ENCODE peak calls at places on chromosome 15, in nine cellular contexts. One of them, this sample, is unnamed.
A peak's percentile ranks its signal among the peaks of the same experiment; 100 is the strongest.

GRCh38 chr15:41207687-41208448 is 22.7 kb downstream of the EXD1 start:
- DNase-seq in brain microvascular endothelial cell: peak; percentile 15
- DNase-seq in Caco-2: no peak
- DNase-seq in neural crest cell: no peak
- DNase-seq in GM12865: peak; percentile 26
- DNase-seq in upper lobe of right lung: no peak
- DNase-seq in testis: no peak
- DNase-seq in MCF 10A: peak; percentile 77
- DNase-seq in Calu3: no peak
- DNase-seq in this sample: no peak

GRCh38 chr15:99906356-99906755 is 173.1 kb upstream of the LYSMD4 start:
- DNase-seq in brain microvascular endothelial cell: no peak
- DNase-seq in Caco-2: no peak
- DNase-seq in neural crest cell: no peak
- DNase-seq in GM12865: no peak
- DNase-seq in upper lobe of right lung: no peak
- DNase-seq in testis: no peak
- DNase-seq in MCF 10A: no peak
- DNase-seq in Calu3: no peak
- DNase-seq in this sample: no peak

GRCh38 chr15:100726426-100727190 is 124.2 kb downstream of the ASB7 start:
- DNase-seq in brain microvascular endothelial cell: no peak
- DNase-seq in Caco-2: peak; percentile 9
- DNase-seq in neural crest cell: no peak
- DNase-seq in GM12865: no peak
- DNase-seq in upper lobe of right lung: no peak
- DNase-seq in testis: no peak
- DNase-seq in MCF 10A: peak; percentile 63
- DNase-seq in Calu3: no peak
- DNase-seq in this sample: no peak

GRCh38 chr15:38414351-38414750 is 39.6 kb upstream of the FAM98B start:
- DNase-seq in brain microvascular endothelial cell: peak; percentile 75
- DNase-seq in Caco-2: peak; percentile 56
- DNase-seq in neural crest cell: peak; percentile 11
- DNase-seq in GM12865: peak; percentile 35
- DNase-seq in upper lobe of right lung: no peak
- DNase-seq in testis: peak; percentile 78
- DNase-seq in MCF 10A: peak; percentile 70
- DNase-seq in Calu3: peak; percentile 55
- DNase-seq in this sample: no peak

GRCh38 chr15:85780586-85780985 is 14.1 kb downstream of the KLHL25 start:
- DNase-seq in brain microvascular endothelial cell: no peak
- DNase-seq in Caco-2: no peak
- DNase-seq in neural crest cell: no peak
- DNase-seq in GM12865: no peak
- DNase-seq in upper lobe of right lung: no peak
- DNase-seq in testis: no peak
- DNase-seq in MCF 10A: no peak
- DNase-seq in Calu3: no peak
- DNase-seq in this sample: no peak

GRCh38 chr15:66912441-66912840 is 153.0 kb upstream of the SMAD3 start:
- DNase-seq in brain microvascular endothelial cell: no peak
- DNase-seq in Caco-2: no peak
- DNase-seq in neural crest cell: no peak
- DNase-seq in GM12865: no peak
- DNase-seq in upper lobe of right lung: no peak
- DNase-seq in testis: no peak
- DNase-seq in MCF 10A: no peak
- DNase-seq in Calu3: no peak
- DNase-seq in this sample: no peak

GRCh38 chr15:68479870-68480269 is 47.9 kb upstream of the ITGA11 start:
- DNase-seq in brain microvascular endothelial cell: peak; percentile 78
- DNase-seq in Caco-2: no peak
- DNase-seq in neural crest cell: no peak
- DNase-seq in GM12865: no peak
- DNase-seq in upper lobe of right lung: no peak
- DNase-seq in testis: no peak
- DNase-seq in MCF 10A: no peak
- DNase-seq in Calu3: no peak
- DNase-seq in this sample: no peak

GRCh38 chr15:51163843-51164242 is 69.1 kb upstream of the TNFAIP8L3 start:
- DNase-seq in brain microvascular endothelial cell: no peak
- DNase-seq in Caco-2: no peak
- DNase-seq in neural crest cell: no peak
- DNase-seq in GM12865: no peak
- DNase-seq in upper lobe of right lung: no peak
- DNase-seq in testis: no peak
- DNase-seq in MCF 10A: no peak
- DNase-seq in Calu3: no peak
- DNase-seq in this sample: no peak

GRCh38 chr15:62404194-62404985 is 239.3 kb upstream of the C2CD4B start:
- DNase-seq in brain microvascular endothelial cell: no peak
- DNase-seq in Caco-2: no peak
- DNase-seq in neural crest cell: no peak
- DNase-seq in GM12865: no peak
- DNase-seq in upper lobe of right lung: no peak
- DNase-seq in testis: no peak
- DNase-seq in MCF 10A: no peak
- DNase-seq in Calu3: no peak
- DNase-seq in this sample: no peak

GRCh38 chr15:44414001-44414400 is 13.4 kb upstream of the CTDSPL2 start:
- DNase-seq in brain microvascular endothelial cell: no peak
- DNase-seq in Caco-2: no peak
- DNase-seq in neural crest cell: no peak
- DNase-seq in GM12865: peak; percentile 41
- DNase-seq in upper lobe of right lung: no peak
- DNase-seq in testis: no peak
- DNase-seq in MCF 10A: no peak
- DNase-seq in Calu3: no peak
- DNase-seq in this sample: no peak

GRCh38 chr15:88303455-88303854 is 46.9 kb upstream of the NTRK3 start:
- DNase-seq in brain microvascular endothelial cell: no peak
- DNase-seq in Caco-2: no peak
- DNase-seq in neural crest cell: no peak
- DNase-seq in GM12865: no peak
- DNase-seq in upper lobe of right lung: no peak
- DNase-seq in testis: no peak
- DNase-seq in MCF 10A: no peak
- DNase-seq in Calu3: no peak
- DNase-seq in this sample: no peak

GRCh38 chr15:62658498-62658897 is 384.0 kb upstream of the TPM1 start:
- DNase-seq in brain microvascular endothelial cell: peak; percentile 12
- DNase-seq in Caco-2: no peak
- DNase-seq in neural crest cell: no peak
- DNase-seq in GM12865: peak; percentile 56
- DNase-seq in upper lobe of right lung: no peak
- DNase-seq in testis: no peak
- DNase-seq in MCF 10A: peak; percentile 32
- DNase-seq in Calu3: no peak
- DNase-seq in this sample: no peak

GRCh38 chr15:78804391-78804792 is 6.9 kb downstream of the ADAMTS7 start:
- DNase-seq in brain microvascular endothelial cell: no peak
- DNase-seq in Caco-2: no peak
- DNase-seq in neural crest cell: no peak
- DNase-seq in GM12865: no peak
- DNase-seq in upper lobe of right lung: peak; percentile 48
- DNase-seq in testis: no peak
- DNase-seq in MCF 10A: no peak
- DNase-seq in Calu3: no peak
- DNase-seq in this sample: no peak

DNA sequence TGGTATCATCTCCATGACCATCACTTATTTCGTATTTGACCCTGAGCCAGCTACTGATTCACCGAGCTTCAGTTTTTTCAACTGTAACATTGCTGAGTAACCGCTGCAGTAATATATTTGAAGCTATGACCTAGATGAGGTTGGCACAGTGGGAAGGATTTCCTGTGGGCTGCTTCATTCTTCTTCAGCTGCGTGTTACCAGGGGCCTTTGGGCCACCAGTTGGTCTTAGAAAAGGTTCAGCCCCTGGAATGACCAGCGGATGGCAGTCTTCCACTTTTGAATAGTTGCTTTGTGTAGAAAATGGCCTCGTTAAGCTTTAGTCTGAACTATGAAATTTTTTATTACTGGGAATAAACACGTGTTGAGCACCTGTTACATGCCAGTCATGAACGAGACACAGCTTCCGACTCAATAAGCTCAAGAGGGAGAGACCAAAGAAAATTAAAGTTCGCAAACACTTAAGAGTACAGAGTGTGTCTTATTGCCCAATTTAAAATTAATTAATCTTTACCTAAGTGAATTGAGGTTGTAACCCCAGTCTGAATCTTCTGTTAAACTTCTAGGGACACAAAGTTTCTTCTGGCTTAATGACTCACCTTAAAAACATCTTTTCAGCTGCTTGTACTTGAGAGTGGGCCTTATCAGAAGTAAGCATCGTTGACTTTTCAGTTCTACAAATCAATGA is 57.6 kb upstream of the NR2E3 start:
- DNase-seq in brain microvascular endothelial cell: peak; percentile 98
- DNase-seq in Caco-2: peak; percentile 61
- DNase-seq in neural crest cell: peak; percentile 13
- DNase-seq in GM12865: peak; percentile 60
- DNase-seq in upper lobe of right lung: no peak
- DNase-seq in testis: peak; percentile 60
- DNase-seq in MCF 10A: peak; percentile 91
- DNase-seq in Calu3: peak; percentile 82
- DNase-seq in this sample: no peak
- TF ChIP-seq CTCF in brain microvascular endothelial cell: peak; percentile 86
- TF ChIP-seq CTCF in Caco-2: peak; percentile 45
- TF ChIP-seq CTCF in neural crest cell: peak; percentile 49
- TF ChIP-seq CTCF in GM12865: peak; percentile 43
- TF ChIP-seq CTCF in upper lobe of right lung: peak; percentile 43
- TF ChIP-seq CTCF in testis: no peak
- TF ChIP-seq CTCF in MCF 10A: peak; percentile 28
- TF ChIP-seq CTCF in Calu3: peak; percentile 58
- TF ChIP-seq CTCF in this sample: no peak

GRCh38 chr15:70235347-70235746 is 137.6 kb upstream of the TLE3 start:
- DNase-seq in brain microvascular endothelial cell: no peak
- DNase-seq in Caco-2: no peak
- DNase-seq in neural crest cell: no peak
- DNase-seq in GM12865: no peak
- DNase-seq in upper lobe of right lung: no peak
- DNase-seq in testis: no peak
- DNase-seq in MCF 10A: no peak
- DNase-seq in Calu3: no peak
- DNase-seq in this sample: peak; percentile 6
- TF ChIP-seq CTCF in brain microvascular endothelial cell: no peak
- TF ChIP-seq CTCF in Caco-2: no peak
- TF ChIP-seq CTCF in neural crest cell: no peak
- TF ChIP-seq CTCF in GM12865: no peak
- TF ChIP-seq CTCF in upper lobe of right lung: no peak
- TF ChIP-seq CTCF in testis: no peak
- TF ChIP-seq CTCF in MCF 10A: no peak
- TF ChIP-seq CTCF in Calu3: no peak
- TF ChIP-seq CTCF in this sample: no peak

GRCh38 chr15:92809880-92810361 is 90.2 kb upstream of the CHD2 start:
- DNase-seq in brain microvascular endothelial cell: peak; percentile 33
- DNase-seq in Caco-2: no peak
- DNase-seq in neural crest cell: no peak
- DNase-seq in GM12865: peak; percentile 85
- DNase-seq in upper lobe of right lung: no peak
- DNase-seq in testis: peak; percentile 60
- DNase-seq in MCF 10A: peak; percentile 63
- DNase-seq in Calu3: peak; percentile 45
- DNase-seq in this sample: no peak

GRCh38 chr15:92811514-92811913 is 88.6 kb upstream of the CHD2 start:
- DNase-seq in brain microvascular endothelial cell: no peak
- DNase-seq in Caco-2: peak; percentile 70
- DNase-seq in neural crest cell: no peak
- DNase-seq in GM12865: no peak
- DNase-seq in upper lobe of right lung: no peak
- DNase-seq in testis: no peak
- DNase-seq in MCF 10A: peak; percentile 61
- DNase-seq in Calu3: peak; percentile 62
- DNase-seq in this sample: no peak

GRCh38 chr15:92809064-92809879 is 90.9 kb upstream of the CHD2 start:
- DNase-seq in brain microvascular endothelial cell: peak; percentile 92
- DNase-seq in Caco-2: peak; percentile 98
- DNase-seq in neural crest cell: peak; percentile 97
- DNase-seq in GM12865: peak; percentile 99
- DNase-seq in upper lobe of right lung: peak; percentile 100
- DNase-seq in testis: peak; percentile 96
- DNase-seq in MCF 10A: peak; percentile 95
- DNase-seq in Calu3: peak; percentile 99
- DNase-seq in this sample: peak; percentile 73

GRCh38 chr15:92812271-92812670 is 87.9 kb upstream of the CHD2 start:
- DNase-seq in brain microvascular endothelial cell: no peak
- DNase-seq in Caco-2: no peak
- DNase-seq in neural crest cell: no peak
- DNase-seq in GM12865: no peak
- DNase-seq in upper lobe of right lung: no peak
- DNase-seq in testis: no peak
- DNase-seq in MCF 10A: peak; percentile 10
- DNase-seq in Calu3: no peak
- DNase-seq in this sample: no peak

GRCh38 chr15:92810418-92811138 is 89.5 kb upstream of the CHD2 start:
- DNase-seq in brain microvascular endothelial cell: peak; percentile 53
- DNase-seq in Caco-2: peak; percentile 53
- DNase-seq in neural crest cell: peak; percentile 36
- DNase-seq in GM12865: peak; percentile 78
- DNase-seq in upper lobe of right lung: peak; percentile 89
- DNase-seq in testis: peak; percentile 77
- DNase-seq in MCF 10A: peak; percentile 87
- DNase-seq in Calu3: peak; percentile 78
- DNase-seq in this sample: no peak
- TF ChIP-seq CTCF in brain microvascular endothelial cell: no peak
- TF ChIP-seq CTCF in Caco-2: no peak
- TF ChIP-seq CTCF in neural crest cell: no peak
- TF ChIP-seq CTCF in GM12865: no peak
- TF ChIP-seq CTCF in upper lobe of right lung: no peak
- TF ChIP-seq CTCF in testis: no peak
- TF ChIP-seq CTCF in MCF 10A: no peak
- TF ChIP-seq CTCF in Calu3: no peak
- TF ChIP-seq CTCF in this sample: no peak

GRCh38 chr15:96347181-96348111 is 16.9 kb downstream of the NR2F2 start:
- DNase-seq in brain microvascular endothelial cell: peak; percentile 40
- DNase-seq in Caco-2: no peak
- DNase-seq in neural crest cell: peak; percentile 57
- DNase-seq in GM12865: no peak
- DNase-seq in upper lobe of right lung: no peak
- DNase-seq in testis: no peak
- DNase-seq in MCF 10A: no peak
- DNase-seq in Calu3: peak; percentile 87
- DNase-seq in this sample: no peak

GRCh38 chr15:96344706-96345559 is 14.4 kb downstream of the NR2F2 start:
- DNase-seq in brain microvascular endothelial cell: peak; percentile 9
- DNase-seq in Caco-2: no peak
- DNase-seq in neural crest cell: no peak
- DNase-seq in GM12865: no peak
- DNase-seq in upper lobe of right lung: no peak
- DNase-seq in testis: no peak
- DNase-seq in MCF 10A: no peak
- DNase-seq in Calu3: peak; percentile 43
- DNase-seq in this sample: peak; percentile 6

GRCh38 chr15:96344120-96344705 is 13.7 kb downstream of the NR2F2 start:
- DNase-seq in brain microvascular endothelial cell: peak; percentile 18
- DNase-seq in Caco-2: no peak
- DNase-seq in neural crest cell: no peak
- DNase-seq in GM12865: no peak
- DNase-seq in upper lobe of right lung: no peak
- DNase-seq in testis: no peak
- DNase-seq in MCF 10A: no peak
- DNase-seq in Calu3: no peak
- DNase-seq in this sample: no peak

GRCh38 chr15:96346409-96346808 is 15.9 kb downstream of the NR2F2 start:
- DNase-seq in brain microvascular endothelial cell: no peak
- DNase-seq in Caco-2: no peak
- DNase-seq in neural crest cell: no peak
- DNase-seq in GM12865: no peak
- DNase-seq in upper lobe of right lung: no peak
- DNase-seq in testis: no peak
- DNase-seq in MCF 10A: no peak
- DNase-seq in Calu3: no peak
- DNase-seq in this sample: no peak

GRCh38 chr15:96345560-96346389 is 15.3 kb downstream of the NR2F2 start:
- DNase-seq in brain microvascular endothelial cell: peak; percentile 57
- DNase-seq in Caco-2: no peak
- DNase-seq in neural crest cell: peak; percentile 73
- DNase-seq in GM12865: peak; percentile 49
- DNase-seq in upper lobe of right lung: peak; percentile 76
- DNase-seq in testis: peak; percentile 86
- DNase-seq in MCF 10A: peak; percentile 23
- DNase-seq in Calu3: peak; percentile 80
- DNase-seq in this sample: peak; percentile 34
- TF ChIP-seq CTCF in brain microvascular endothelial cell: peak; percentile 54
- TF ChIP-seq CTCF in Caco-2: no peak
- TF ChIP-seq CTCF in neural crest cell: peak; percentile 73
- TF ChIP-seq CTCF in GM12865: peak; percentile 31
- TF ChIP-seq CTCF in upper lobe of right lung: peak; percentile 56
- TF ChIP-seq CTCF in testis: peak; percentile 53
- TF ChIP-seq CTCF in MCF 10A: peak; percentile 48
- TF ChIP-seq CTCF in Calu3: peak; percentile 66
- TF ChIP-seq CTCF in this sample: no peak

This sample was measured in omental fat pad.